ENCODE peak calls at places on chromosomes 11 and 22, in nine cellular contexts. J is Panc1; E is fibroblast of lung; U is PC-9; O is aorta; A is NT2/D1; F is cardiac muscle cell; X is CD4-positive, alpha-beta memory T cell; V is GM12878. S is an unnamed sample.
A peak's percentile ranks its signal among the peaks of the same experiment; 100 is the strongest.

GRCh38 chr11:36619502-36619901 is 21.5 kb upstream of the RAG2 start:
- DNase-seq in J (no peak), E (no peak), U (no peak), O (no peak), A (no peak), F (peak; percentile 12), X (no peak), V (no peak), S (no peak)

GRCh38 chr22:33919591-33920501 is at the start of gene LARGE1:
- DNase-seq in J (no peak), E (peak; percentile 39), U (peak; percentile 37), O (peak; percentile 69), A (no peak), F (peak; percentile 74), X (peak; percentile 2), V (no peak), S (peak; percentile 64)

GRCh38 chr11:10857604-10858504 is at the start of gene ZBED5:
- DNase-seq in J (peak; percentile 98), E (peak; percentile 97), U (peak; percentile 91), O (peak; percentile 98), A (peak; percentile 96), F (peak; percentile 97), X (peak; percentile 97), V (peak; percentile 90), S (peak; percentile 97)

GRCh38 chr11:126343051-126343450 is 12.4 kb upstream of the ST3GAL4 start:
- DNase-seq in J (no peak), E (no peak), U (no peak), O (peak; percentile 34), A (no peak), F (no peak), X (no peak), V (no peak), S (no peak)

GRCh38 chr11:100942016-100942415 is 187.6 kb downstream of the PGR start:
- DNase-seq in J (no peak), E (peak; percentile 23), U (no peak), O (no peak), A (no peak), F (peak; percentile 28), X (no peak), V (no peak), S (no peak)

GRCh38 chr11:74636633-74637184 is 44.3 kb downstream of the POLD3 start:
- DNase-seq in J (no peak), E (peak; percentile 91), U (no peak), O (no peak), A (no peak), F (no peak), X (no peak), V (no peak), S (no peak)

GRCh38 chr11:102155676-102156075 is 45.4 kb downstream of the YAP1 start:
- DNase-seq in J (no peak), E (peak; percentile 34), U (no peak), O (no peak), A (no peak), F (no peak), X (no peak), V (no peak), S (no peak)

GRCh38 chr11:90737328-90738050 is 514.6 kb upstream of the CHORDC1 start:
- DNase-seq in J (no peak), E (no peak), U (no peak), O (no peak), A (no peak), F (no peak), X (no peak), V (no peak), S (no peak)

GRCh38 chr22:20115691-20116375 is at the start of gene RANBP1:
- DNase-seq in J (no peak), E (no peak), U (no peak), O (peak; percentile 50), A (no peak), F (no peak), X (no peak), V (no peak), S (peak; percentile 48)

GRCh38 chr22:35611200-35611890 is 5.8 kb downstream of the MB start:
- DNase-seq in J (no peak), E (no peak), U (no peak), O (peak; percentile 14), A (no peak), F (no peak), X (no peak), V (no peak), S (peak; percentile 10)

GRCh38 chr11:15818132-15818842 is 538.1 kb downstream of the SOX6 start:
- DNase-seq in J (no peak), E (peak; percentile 42), U (no peak), O (no peak), A (no peak), F (no peak), X (no peak), V (no peak), S (no peak)

GRCh38 chr11:113192121-113192925 is 122.1 kb upstream of the TTC12 start:
- DNase-seq in J (no peak), E (peak; percentile 44), U (no peak), O (no peak), A (no peak), F (no peak), X (no peak), V (no peak), S (no peak)

DNA sequence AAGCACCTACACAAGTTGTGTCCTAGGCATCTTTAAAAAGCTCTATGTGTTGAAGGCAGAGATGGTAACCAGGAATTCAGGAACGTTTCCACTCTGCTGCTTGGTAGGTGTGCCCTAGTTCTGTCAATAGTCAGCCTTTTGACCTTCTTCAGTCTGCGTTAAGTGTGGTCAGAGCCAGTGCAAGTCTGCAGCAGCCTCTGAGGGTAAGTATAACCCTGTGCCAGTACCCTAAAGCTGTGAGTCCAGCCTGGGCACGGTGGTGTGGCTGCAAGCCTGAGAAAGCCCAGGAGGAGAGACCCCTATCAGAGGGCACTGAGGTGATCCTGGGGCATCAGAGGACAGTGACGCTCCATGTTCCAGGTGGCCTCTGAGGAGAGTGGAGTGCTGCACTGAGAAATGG is 76.8 kb upstream of the ADORA2A start:
- DNase-seq in J (no peak), E (no peak), U (no peak), O (no peak), A (no peak), F (no peak), X (no peak), V (no peak), S (no peak)
- H3K36me3 ChIP-seq in J (peaks cover 11% of the 10 kb centered on the region), E (peaks cover 16% of the 10 kb centered on the region), U (peaks cover 30% of the 10 kb centered on the region), O (peaks cover 13% of the 10 kb centered on the region), A (peaks cover 75% of the 10 kb centered on the region), F (peaks cover 49% of the 10 kb centered on the region), X (peaks cover 45% of the 10 kb centered on the region), V (peaks cover 20% of the 10 kb centered on the region), S (peaks cover 94% of the 10 kb centered on the region)

DNA sequence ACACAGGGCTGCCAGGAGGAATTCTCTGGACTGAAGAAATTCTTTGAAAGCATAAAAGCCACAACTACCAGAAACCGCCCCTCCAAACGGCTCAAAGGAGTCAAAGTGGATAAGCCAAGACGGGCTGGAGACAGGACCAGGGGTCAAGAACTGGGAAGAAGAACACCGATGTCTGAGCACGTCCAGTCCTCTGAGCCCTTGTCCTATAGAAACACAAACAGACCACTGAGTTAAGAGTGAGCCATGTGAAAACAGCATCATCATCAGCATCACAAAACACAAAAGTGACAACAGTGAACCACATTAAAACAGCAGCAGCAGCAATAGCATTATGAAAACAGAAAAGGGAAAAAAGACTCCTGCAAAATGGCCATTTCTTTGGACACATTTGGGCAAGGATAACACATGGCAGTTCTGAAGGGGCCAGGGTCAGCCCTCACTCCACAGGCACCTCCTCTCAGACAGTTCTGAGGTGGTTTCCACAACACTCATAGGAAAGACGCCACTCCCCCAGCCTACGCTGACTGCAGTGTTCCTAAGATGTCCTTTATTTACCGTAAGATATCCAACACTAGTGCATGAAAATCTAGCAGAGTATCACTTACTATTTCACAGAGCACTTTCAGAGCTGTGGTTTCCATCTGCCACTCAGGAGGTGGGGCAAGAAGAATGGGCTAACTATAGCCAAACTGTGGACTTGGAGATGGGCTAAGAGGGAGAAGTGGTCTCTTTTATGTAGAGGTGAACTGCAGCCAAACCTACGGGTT is 28.6 kb upstream of the YPEL1 start:
- DNase-seq in J (no peak), E (no peak), U (no peak), O (no peak), A (no peak), F (no peak), X (no peak), V (no peak), S (no peak)
- H3K36me3 ChIP-seq in J (no peaks in the 10 kb centered on the region), E (peaks cover 29% of the 10 kb centered on the region), U (no peaks in the 10 kb centered on the region), O (peaks cover 10% of the 10 kb centered on the region), A (peaks cover 72% of the 10 kb centered on the region), F (peaks cover 59% of the 10 kb centered on the region), X (peaks cover 47% of the 10 kb centered on the region), V (peaks cover 18% of the 10 kb centered on the region), S (peaks cover 96% of the 10 kb centered on the region)

GRCh38 chr11:67437082-67437821 is at the start of gene PTPRCAP:
- DNase-seq in J (no peak), E (no peak), U (no peak), O (peak; percentile 49), A (no peak), F (no peak), X (peak; percentile 83), V (no peak), S (no peak)
- H3K36me3 ChIP-seq in J (peaks cover 2% of the 10 kb centered on the region), E (peaks cover 42% of the 10 kb centered on the region), U (no peaks in the 10 kb centered on the region), O (peaks cover 2% of the 10 kb centered on the region), A (peaks cover 93% of the 10 kb centered on the region), F (peaks cover 13% of the 10 kb centered on the region), X (peaks cover 30% of the 10 kb centered on the region), V (peaks cover 6% of the 10 kb centered on the region), S (peaks cover 89% of the 10 kb centered on the region)

DNA sequence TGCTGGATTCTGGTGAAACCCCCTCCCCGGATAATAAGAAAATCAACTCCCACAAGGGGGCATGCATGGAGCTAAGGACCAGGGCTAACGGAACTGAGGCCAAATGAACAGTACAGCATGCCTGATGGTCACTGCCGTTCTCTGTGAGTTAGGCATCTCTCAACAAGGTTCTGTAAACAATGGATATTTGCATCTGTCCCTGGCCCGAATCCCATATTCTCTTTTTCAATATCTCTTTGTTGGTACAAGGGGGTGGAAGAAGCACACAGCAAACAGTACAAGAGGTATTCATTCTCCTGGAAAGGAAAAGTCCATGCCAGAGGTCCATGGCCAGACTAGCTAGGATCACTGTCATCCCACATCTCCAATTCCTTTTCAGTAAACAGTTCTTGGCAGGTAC is 32.2 kb upstream of the APOA1 start:
- DNase-seq in J (no peak), E (no peak), U (no peak), O (no peak), A (no peak), F (no peak), X (no peak), V (no peak), S (no peak)
- H3K36me3 ChIP-seq in J (peaks cover 8% of the 10 kb centered on the region), E (peaks cover 9% of the 10 kb centered on the region), U (peaks cover 12% of the 10 kb centered on the region), O (peaks cover 13% of the 10 kb centered on the region), A (peaks cover 71% of the 10 kb centered on the region), F (peaks cover 57% of the 10 kb centered on the region), X (peaks cover 70% of the 10 kb centered on the region), V (peaks cover 17% of the 10 kb centered on the region), S (peaks cover 100% of the 10 kb centered on the region)